ENCODE peak calls at places on chromosomes 5 and 9, in ten cellular contexts. B is AG04450, E is thoracic aorta, G is sigmoid colon, Z is mammary epithelial cell, M is fibroblast of lung, P is ovary, C is kidney, O is colonic mucosa, V is GM23338. A is an unnamed sample.

GRCh38 chr5:94157704-94158608 is 416.6 kb upstream of the POU5F2 start:
- DNase-seq in Z (no peak), O (no peak), G (no peak), V (peak; percentile 16), P (no peak), C (no peak), B (no peak), E (no peak), M (peak; percentile 81), A (no peak)

GRCh38 chr9:17191095-17191494 is 56.3 kb downstream of the CNTLN start:
- DNase-seq in M (no peak), B (no peak), C (no peak), G (no peak), V (no peak), O (no peak), E (no peak), P (no peak), Z (no peak), A (no peak)

GRCh38 chr5:179878222-179879002 is 19.8 kb upstream of the MRNIP start:
- DNase-seq in V (no peak), E (no peak), G (no peak), Z (no peak), M (no peak), O (no peak), C (no peak), B (no peak), P (no peak), A (peak; percentile 83)

GRCh38 chr5:94021246-94021645 is 279.8 kb upstream of the POU5F2 start:
- DNase-seq in M (peak; percentile 50), B (no peak), C (no peak), P (no peak), V (no peak), E (no peak), Z (peak; percentile 63), O (peak; percentile 24), G (no peak), A (no peak)

GRCh38 chr9:114988962-114989599 is 58.7 kb upstream of the TNFSF8 start:
- DNase-seq in E (no peak), B (no peak), M (peak; percentile 17), G (no peak), O (no peak), V (no peak), C (no peak), P (no peak), Z (peak; percentile 45), A (no peak)

GRCh38 chr5:80181618-80182211 is 74.1 kb downstream of the SERINC5 start:
- DNase-seq in P (no peak), C (peak; percentile 80), G (no peak), B (no peak), V (no peak), M (no peak), O (peak; percentile 89), E (no peak), Z (peak; percentile 75), A (no peak)

GRCh38 chr9:7489018-7489417 is 310.6 kb downstream of the DMAC1 start:
- DNase-seq in E (no peak), O (peak; percentile 67), Z (peak; percentile 32), M (no peak), P (no peak), V (no peak), B (no peak), C (no peak), G (no peak), A (no peak)

GRCh38 chr5:151757233-151758140 is 944 bp downstream of the ATOX1 start:
- DNase-seq in P (no peak), G (no peak), O (no peak), B (no peak), C (no peak), M (no peak), E (no peak), Z (peak; percentile 50), V (peak; percentile 40), A (no peak)

GRCh38 chr5:144083185-144083584 is 87.3 kb downstream of the YIPF5 start:
- DNase-seq in O (no peak), P (no peak), M (no peak), C (no peak), E (no peak), B (no peak), G (no peak), V (no peak), Z (no peak), A (no peak)

GRCh38 chr9:130327781-130328348 is 62.3 kb downstream of the HMCN2 start:
- DNase-seq in B (peak; percentile 6), P (peak; percentile 52), E (no peak), V (no peak), G (peak; percentile 92), Z (no peak), O (peak; percentile 33), M (peak; percentile 23), C (peak; percentile 90), A (no peak)

GRCh38 chr9:38670542-38671371 is 49.2 kb downstream of the FAM240B start:
- DNase-seq in B (no peak), P (no peak), G (no peak), C (no peak), O (no peak), V (no peak), M (no peak), Z (no peak), E (no peak), A (no peak)

GRCh38 chr5:125326114-125326513 is 579.7 kb upstream of the ZNF608 start:
- DNase-seq in P (no peak), O (peak; percentile 40), C (no peak), B (peak; percentile 55), E (no peak), M (peak; percentile 83), G (no peak), Z (peak; percentile 74), V (no peak), A (no peak)

GRCh38 chr5:125317546-125317995 is 571.1 kb upstream of the ZNF608 start:
- DNase-seq in G (no peak), B (no peak), M (no peak), E (no peak), O (no peak), V (peak; percentile 73), Z (no peak), C (no peak), P (no peak), A (no peak)

GRCh38 chr5:125325488-125325887 is 579.0 kb upstream of the ZNF608 start:
- DNase-seq in Z (no peak), G (no peak), O (no peak), B (no peak), V (no peak), P (no peak), C (no peak), M (no peak), E (no peak), A (no peak)

GRCh38 chr5:125323613-125324012 is 577.2 kb upstream of the ZNF608 start:
- DNase-seq in E (no peak), B (no peak), M (peak; percentile 58), V (no peak), C (no peak), O (no peak), Z (no peak), G (no peak), P (no peak), A (no peak)

GRCh38 chr5:125321654-125322053 is 575.2 kb upstream of the ZNF608 start:
- DNase-seq in V (no peak), E (no peak), B (no peak), C (no peak), Z (no peak), P (no peak), M (no peak), O (no peak), G (no peak), A (no peak)
- TF ChIP-seq CTCF in V (no peak), E (no peak), B (no peak), C (no peak), Z (no peak), P (no peak), M (no peak), O (no peak), G (no peak), A (no peak)

GRCh38 chr9:136974834-136975535 is 2.3 kb upstream of the PTGDS start:
- DNase-seq in G (no peak), Z (no peak), E (no peak), P (no peak), O (no peak), B (no peak), C (no peak), V (no peak), M (no peak), A (no peak)
- TF ChIP-seq CTCF in G (no peak), Z (no peak), E (no peak), P (no peak), O (no peak), B (no peak), C (no peak), V (no peak), M (no peak), A (no peak)

DNA sequence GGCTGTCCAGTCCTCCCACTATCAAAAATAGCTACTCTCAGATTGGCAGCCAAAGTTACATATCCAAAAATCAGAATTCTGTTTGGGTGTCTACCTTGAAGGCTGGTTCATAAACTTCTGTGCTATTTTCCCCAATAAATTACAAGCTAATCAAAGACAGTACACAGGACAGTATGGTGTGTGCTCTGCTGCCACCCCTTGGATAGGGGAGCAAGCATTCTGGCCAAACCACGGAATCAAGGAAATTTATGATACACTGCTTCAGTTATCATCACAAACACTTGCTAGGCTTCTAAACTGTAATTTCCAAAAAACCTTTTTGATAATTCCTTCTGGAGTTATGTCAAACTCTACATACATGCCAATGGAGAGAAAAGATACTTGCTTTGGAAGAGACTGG is 15.9 kb downstream of the ETF1 start:
- DNase-seq in C (no peak), P (no peak), M (no peak), G (no peak), Z (no peak), V (no peak), E (no peak), B (no peak), O (no peak), A (no peak)
- TF ChIP-seq CTCF in C (no peak), P (no peak), M (no peak), G (no peak), Z (peak; percentile 40), V (no peak), E (no peak), B (no peak), O (no peak), A (no peak)

DNA sequence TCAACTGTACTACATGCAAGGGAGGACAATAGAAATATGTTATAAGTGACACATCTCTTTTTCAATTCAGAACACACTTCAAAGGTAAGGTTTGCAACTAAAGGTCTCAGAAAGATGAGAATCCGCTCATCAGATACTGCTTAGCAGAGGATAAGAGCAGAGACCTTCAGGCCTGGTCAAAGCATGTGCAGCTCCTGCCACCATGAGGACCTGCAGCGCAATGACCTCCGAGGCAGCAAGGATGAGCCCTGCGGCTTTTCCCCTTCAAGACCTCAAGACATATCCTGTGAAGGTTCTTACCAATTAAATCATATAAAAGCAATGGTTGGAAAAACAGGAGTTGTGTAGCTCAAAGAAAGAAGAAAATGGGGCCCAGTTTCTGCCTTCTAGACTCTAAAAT is 135.8 kb downstream of the TRIM36 start:
- DNase-seq in C (no peak), B (no peak), V (peak; percentile 68), Z (no peak), G (no peak), P (no peak), E (no peak), O (no peak), M (no peak), A (no peak)
- TF ChIP-seq CTCF in C (no peak), B (no peak), V (peak; percentile 70), Z (peak; percentile 15), G (no peak), P (no peak), E (no peak), O (no peak), M (no peak), A (no peak)

GRCh38 chr9:28774433-28775029 is 1201.2 kb upstream of the C9orf72 start:
- DNase-seq in E (no peak), M (peak; percentile 31), B (no peak), Z (peak; percentile 36), C (no peak), G (no peak), O (no peak), V (peak; percentile 73), P (no peak), A (no peak)
- TF ChIP-seq CTCF in E (no peak), M (peak; percentile 50), B (peak; percentile 32), Z (peak; percentile 69), C (peak; percentile 29), G (no peak), O (peak; percentile 45), V (peak; percentile 90), P (no peak), A (peak; percentile 83)